ENCODE peak calls at places on chromosomes 3 and 15, in five cellular contexts. One of them, this sample, is unnamed.

GRCh38 chr3:48039487-48040190 is 23.4 kb upstream of the MAP4 start:
- DNase-seq in activated T-helper 9 cell treated with anti-CD3 and anti-CD28 coated beads, Interleukin-2, amount 50 U/mL, for 16 hours: no peak
- DNase-seq in fibroblast of lung: peak; percentile 70
- DNase-seq in lung: no peak
- DNase-seq in mesendoderm: peak; percentile 95
- DNase-seq in this sample: no peak

GRCh38 chr3:178584722-178585121 is 48.5 kb downstream of the KCNMB2 start:
- DNase-seq in activated T-helper 9 cell treated with anti-CD3 and anti-CD28 coated beads, Interleukin-2, amount 50 U/mL, for 16 hours: no peak
- DNase-seq in fibroblast of lung: no peak
- DNase-seq in lung: no peak
- DNase-seq in mesendoderm: no peak
- DNase-seq in this sample: no peak

GRCh38 chr3:109275702-109276293 is 40.5 kb downstream of the DPPA2 start:
- DNase-seq in activated T-helper 9 cell treated with anti-CD3 and anti-CD28 coated beads, Interleukin-2, amount 50 U/mL, for 16 hours: no peak
- DNase-seq in fibroblast of lung: peak; percentile 65
- DNase-seq in lung: no peak
- DNase-seq in mesendoderm: peak; percentile 85
- DNase-seq in this sample: peak; percentile 28

GRCh38 chr15:73573572-73573971 is 59.6 kb downstream of the NPTN start:
- DNase-seq in activated T-helper 9 cell treated with anti-CD3 and anti-CD28 coated beads, Interleukin-2, amount 50 U/mL, for 16 hours: no peak
- DNase-seq in fibroblast of lung: peak; percentile 94
- DNase-seq in lung: no peak
- DNase-seq in mesendoderm: no peak
- DNase-seq in this sample: no peak

GRCh38 chr3:98556164-98557130 is 24.7 kb downstream of the GPR15 start:
- DNase-seq in activated T-helper 9 cell treated with anti-CD3 and anti-CD28 coated beads, Interleukin-2, amount 50 U/mL, for 16 hours: peak; percentile 60
- DNase-seq in fibroblast of lung: no peak
- DNase-seq in lung: no peak
- DNase-seq in mesendoderm: no peak
- DNase-seq in this sample: no peak

GRCh38 chr3:171565671-171566070 is 105.5 kb upstream of the TNIK start:
- DNase-seq in activated T-helper 9 cell treated with anti-CD3 and anti-CD28 coated beads, Interleukin-2, amount 50 U/mL, for 16 hours: no peak
- DNase-seq in fibroblast of lung: peak; percentile 55
- DNase-seq in lung: no peak
- DNase-seq in mesendoderm: no peak
- DNase-seq in this sample: no peak

GRCh38 chr15:84818221-84819131 is 1.3 kb downstream of the ALPK3 start:
- DNase-seq in activated T-helper 9 cell treated with anti-CD3 and anti-CD28 coated beads, Interleukin-2, amount 50 U/mL, for 16 hours: no peak
- DNase-seq in fibroblast of lung: peak; percentile 17
- DNase-seq in lung: no peak
- DNase-seq in mesendoderm: peak; percentile 95
- DNase-seq in this sample: no peak

GRCh38 chr3:66253790-66254620 is 33.2 kb downstream of the SLC25A26 start:
- DNase-seq in activated T-helper 9 cell treated with anti-CD3 and anti-CD28 coated beads, Interleukin-2, amount 50 U/mL, for 16 hours: no peak
- DNase-seq in fibroblast of lung: peak; percentile 72
- DNase-seq in lung: no peak
- DNase-seq in mesendoderm: peak; percentile 24
- DNase-seq in this sample: no peak

GRCh38 chr3:71183544-71183943 is 400.0 kb downstream of the FOXP1 start:
- DNase-seq in activated T-helper 9 cell treated with anti-CD3 and anti-CD28 coated beads, Interleukin-2, amount 50 U/mL, for 16 hours: no peak
- DNase-seq in fibroblast of lung: no peak
- DNase-seq in lung: no peak
- DNase-seq in mesendoderm: no peak
- DNase-seq in this sample: no peak

GRCh38 chr15:63350178-63350621 is 31.4 kb downstream of the CA12 start:
- DNase-seq in activated T-helper 9 cell treated with anti-CD3 and anti-CD28 coated beads, Interleukin-2, amount 50 U/mL, for 16 hours: no peak
- DNase-seq in fibroblast of lung: peak; percentile 39
- DNase-seq in lung: no peak
- DNase-seq in mesendoderm: no peak
- DNase-seq in this sample: no peak

GRCh38 chr15:98548172-98548971 is 100.0 kb upstream of the IGF1R start:
- DNase-seq in activated T-helper 9 cell treated with anti-CD3 and anti-CD28 coated beads, Interleukin-2, amount 50 U/mL, for 16 hours: no peak
- DNase-seq in fibroblast of lung: peak; percentile 92
- DNase-seq in lung: peak; percentile 72
- DNase-seq in mesendoderm: peak; percentile 90
- DNase-seq in this sample: peak; percentile 44

GRCh38 chr3:152276688-152277087 is 8.0 kb downstream of the MBNL1 start:
- DNase-seq in activated T-helper 9 cell treated with anti-CD3 and anti-CD28 coated beads, Interleukin-2, amount 50 U/mL, for 16 hours: no peak
- DNase-seq in fibroblast of lung: no peak
- DNase-seq in lung: no peak
- DNase-seq in mesendoderm: no peak
- DNase-seq in this sample: no peak

GRCh38 chr3:151866711-151867410 is 6.6 kb upstream of the SUCNR1 start:
- DNase-seq in activated T-helper 9 cell treated with anti-CD3 and anti-CD28 coated beads, Interleukin-2, amount 50 U/mL, for 16 hours: no peak
- DNase-seq in fibroblast of lung: peak; percentile 42
- DNase-seq in lung: no peak
- DNase-seq in mesendoderm: no peak
- DNase-seq in this sample: no peak

GRCh38 chr3:195522254-195523023 is 20.7 kb downstream of the PPP1R2 start:
- DNase-seq in activated T-helper 9 cell treated with anti-CD3 and anti-CD28 coated beads, Interleukin-2, amount 50 U/mL, for 16 hours: no peak
- DNase-seq in fibroblast of lung: peak; percentile 58
- DNase-seq in lung: no peak
- DNase-seq in mesendoderm: no peak
- DNase-seq in this sample: no peak

GRCh38 chr3:133591271-133591742 is 17.8 kb downstream of the CDV3 start:
- DNase-seq in activated T-helper 9 cell treated with anti-CD3 and anti-CD28 coated beads, Interleukin-2, amount 50 U/mL, for 16 hours: no peak
- DNase-seq in fibroblast of lung: no peak
- DNase-seq in lung: no peak
- DNase-seq in mesendoderm: peak; percentile 33
- DNase-seq in this sample: no peak

GRCh38 chr3:152026033-152026556 is 152.7 kb downstream of the SUCNR1 start:
- DNase-seq in activated T-helper 9 cell treated with anti-CD3 and anti-CD28 coated beads, Interleukin-2, amount 50 U/mL, for 16 hours: no peak
- DNase-seq in fibroblast of lung: peak; percentile 89
- DNase-seq in lung: no peak
- DNase-seq in mesendoderm: no peak
- DNase-seq in this sample: no peak

GRCh38 chr3:34111361-34111760 is 312.9 kb downstream of the PDCD6IP start:
- DNase-seq in activated T-helper 9 cell treated with anti-CD3 and anti-CD28 coated beads, Interleukin-2, amount 50 U/mL, for 16 hours: no peak
- DNase-seq in fibroblast of lung: no peak
- DNase-seq in lung: no peak
- DNase-seq in mesendoderm: peak; percentile 3
- DNase-seq in this sample: no peak

GRCh38 chr15:96334705-96335428 is 4.4 kb downstream of the NR2F2 start:
- DNase-seq in activated T-helper 9 cell treated with anti-CD3 and anti-CD28 coated beads, Interleukin-2, amount 50 U/mL, for 16 hours: no peak
- DNase-seq in fibroblast of lung: no peak
- DNase-seq in lung: peak; percentile 27
- DNase-seq in mesendoderm: no peak
- DNase-seq in this sample: no peak

GRCh38 chr3:134630506-134630905 is 20.3 kb downstream of the KY start:
- DNase-seq in activated T-helper 9 cell treated with anti-CD3 and anti-CD28 coated beads, Interleukin-2, amount 50 U/mL, for 16 hours: no peak
- DNase-seq in fibroblast of lung: no peak
- DNase-seq in lung: no peak
- DNase-seq in mesendoderm: no peak
- DNase-seq in this sample: peak; percentile 24

GRCh38 chr3:79032686-79033318 is 735.0 kb downstream of the ROBO1 start:
- DNase-seq in activated T-helper 9 cell treated with anti-CD3 and anti-CD28 coated beads, Interleukin-2, amount 50 U/mL, for 16 hours: no peak
- DNase-seq in fibroblast of lung: peak; percentile 74
- DNase-seq in lung: no peak
- DNase-seq in mesendoderm: peak; percentile 47
- DNase-seq in this sample: no peak

GRCh38 chr3:141553055-141553454 is 66.2 kb downstream of the RASA2 start:
- DNase-seq in activated T-helper 9 cell treated with anti-CD3 and anti-CD28 coated beads, Interleukin-2, amount 50 U/mL, for 16 hours: no peak
- DNase-seq in fibroblast of lung: no peak
- DNase-seq in lung: no peak
- DNase-seq in mesendoderm: no peak
- DNase-seq in this sample: no peak

GRCh38 chr3:36911990-36912804 is 32.7 kb downstream of the TRANK1 start:
- DNase-seq in activated T-helper 9 cell treated with anti-CD3 and anti-CD28 coated beads, Interleukin-2, amount 50 U/mL, for 16 hours: no peak
- DNase-seq in fibroblast of lung: peak; percentile 90
- DNase-seq in lung: no peak
- DNase-seq in mesendoderm: no peak
- DNase-seq in this sample: no peak

GRCh38 chr3:119294402-119294888 is 262 bp downstream of the ARHGAP31 start:
- DNase-seq in activated T-helper 9 cell treated with anti-CD3 and anti-CD28 coated beads, Interleukin-2, amount 50 U/mL, for 16 hours: peak; percentile 57
- DNase-seq in fibroblast of lung: no peak
- DNase-seq in lung: peak; percentile 61
- DNase-seq in mesendoderm: no peak
- DNase-seq in this sample: peak; percentile 68

GRCh38 chr3:77348244-77348855 is 308.5 kb downstream of the ROBO2 start:
- DNase-seq in activated T-helper 9 cell treated with anti-CD3 and anti-CD28 coated beads, Interleukin-2, amount 50 U/mL, for 16 hours: no peak
- DNase-seq in fibroblast of lung: peak; percentile 24
- DNase-seq in lung: no peak
- DNase-seq in mesendoderm: peak; percentile 81
- DNase-seq in this sample: no peak

GRCh38 chr15:101521563-101521962 is 32.1 kb upstream of the PCSK6 start:
- DNase-seq in activated T-helper 9 cell treated with anti-CD3 and anti-CD28 coated beads, Interleukin-2, amount 50 U/mL, for 16 hours: no peak
- DNase-seq in fibroblast of lung: no peak
- DNase-seq in lung: no peak
- DNase-seq in mesendoderm: no peak
- DNase-seq in this sample: no peak

GRCh38 chr15:40855706-40856234 is 11.9 kb downstream of the SPINT1 start:
- DNase-seq in activated T-helper 9 cell treated with anti-CD3 and anti-CD28 coated beads, Interleukin-2, amount 50 U/mL, for 16 hours: no peak
- DNase-seq in fibroblast of lung: no peak
- DNase-seq in lung: no peak
- DNase-seq in mesendoderm: no peak
- DNase-seq in this sample: no peak

GRCh38 chr15:47614341-47614740 is 103.0 kb upstream of the SEMA6D start:
- DNase-seq in activated T-helper 9 cell treated with anti-CD3 and anti-CD28 coated beads, Interleukin-2, amount 50 U/mL, for 16 hours: no peak
- DNase-seq in fibroblast of lung: no peak
- DNase-seq in lung: no peak
- DNase-seq in mesendoderm: peak; percentile 9
- DNase-seq in this sample: no peak

GRCh38 chr3:20930034-20930433 is 744.0 kb upstream of the SGO1 start:
- DNase-seq in activated T-helper 9 cell treated with anti-CD3 and anti-CD28 coated beads, Interleukin-2, amount 50 U/mL, for 16 hours: no peak
- DNase-seq in fibroblast of lung: peak; percentile 5
- DNase-seq in lung: no peak
- DNase-seq in mesendoderm: peak; percentile 65
- DNase-seq in this sample: peak; percentile 27

GRCh38 chr3:169923189-169923588 is 11.8 kb downstream of the SAMD7 start:
- DNase-seq in activated T-helper 9 cell treated with anti-CD3 and anti-CD28 coated beads, Interleukin-2, amount 50 U/mL, for 16 hours: no peak
- DNase-seq in fibroblast of lung: peak; percentile 7
- DNase-seq in lung: peak; percentile 39
- DNase-seq in mesendoderm: no peak
- DNase-seq in this sample: peak; percentile 95